ENCODE peak calls at places on chromosomes 7 and 10, in ten cellular contexts. One of them, this sample, is unnamed.

GRCh38 chr10:60310746-60311145 is 78.9 kb downstream of the ANK3 start:
- DNase-seq in GM23248: no peak
- DNase-seq in skeletal muscle cell: no peak
- DNase-seq in GM12892: no peak
- DNase-seq in stromal cell of bone marrow: no peak
- DNase-seq in T-helper 1 cell: no peak
- DNase-seq in endothelial cell of umbilical vein: no peak
- DNase-seq in GM06990: no peak
- DNase-seq in iPS DF 19.7: no peak
- DNase-seq in T-helper 9 cell: no peak
- DNase-seq in this sample: no peak

GRCh38 chr7:101200504-101200861 is 353 bp downstream of the MOGAT3 start:
- DNase-seq in GM23248: no peak
- DNase-seq in skeletal muscle cell: no peak
- DNase-seq in GM12892: no peak
- DNase-seq in stromal cell of bone marrow: no peak
- DNase-seq in T-helper 1 cell: no peak
- DNase-seq in endothelial cell of umbilical vein: no peak
- DNase-seq in GM06990: no peak
- DNase-seq in iPS DF 19.7: no peak
- DNase-seq in T-helper 9 cell: no peak
- DNase-seq in this sample: no peak

GRCh38 chr10:19347592-19347991 is 299.0 kb downstream of the MALRD1 start:
- DNase-seq in GM23248: peak
- DNase-seq in skeletal muscle cell: no peak
- DNase-seq in GM12892: no peak
- DNase-seq in stromal cell of bone marrow: no peak
- DNase-seq in T-helper 1 cell: no peak
- DNase-seq in endothelial cell of umbilical vein: no peak
- DNase-seq in GM06990: no peak
- DNase-seq in iPS DF 19.7: no peak
- DNase-seq in T-helper 9 cell: no peak
- DNase-seq in this sample: no peak

GRCh38 chr10:116765549-116766162 is 23.3 kb upstream of the HSPA12A start:
- DNase-seq in GM23248: no peak
- DNase-seq in skeletal muscle cell: no peak
- DNase-seq in GM12892: no peak
- DNase-seq in stromal cell of bone marrow: no peak
- DNase-seq in T-helper 1 cell: peak
- DNase-seq in endothelial cell of umbilical vein: peak
- DNase-seq in GM06990: no peak
- DNase-seq in iPS DF 19.7: no peak
- DNase-seq in T-helper 9 cell: peak
- DNase-seq in this sample: no peak

GRCh38 chr10:46096909-46097575 is 51.0 kb upstream of the MSMB start:
- DNase-seq in GM23248: peak
- DNase-seq in skeletal muscle cell: no peak
- DNase-seq in GM12892: no peak
- DNase-seq in stromal cell of bone marrow: no peak
- DNase-seq in T-helper 1 cell: no peak
- DNase-seq in endothelial cell of umbilical vein: peak
- DNase-seq in GM06990: no peak
- DNase-seq in iPS DF 19.7: no peak
- DNase-seq in T-helper 9 cell: no peak
- DNase-seq in this sample: no peak

GRCh38 chr7:129434846-129435318 is 650 bp downstream of the STRIP2 start:
- DNase-seq in GM23248: peak
- DNase-seq in skeletal muscle cell: no peak
- DNase-seq in GM12892: peak
- DNase-seq in stromal cell of bone marrow: no peak
- DNase-seq in T-helper 1 cell: no peak
- DNase-seq in endothelial cell of umbilical vein: peak
- DNase-seq in GM06990: peak
- DNase-seq in iPS DF 19.7: no peak
- DNase-seq in T-helper 9 cell: no peak
- DNase-seq in this sample: no peak

GRCh38 chr10:2958659-2959058 is 108.7 kb upstream of the PFKP start:
- DNase-seq in GM23248: no peak
- DNase-seq in skeletal muscle cell: no peak
- DNase-seq in GM12892: no peak
- DNase-seq in stromal cell of bone marrow: no peak
- DNase-seq in T-helper 1 cell: no peak
- DNase-seq in endothelial cell of umbilical vein: no peak
- DNase-seq in GM06990: no peak
- DNase-seq in iPS DF 19.7: no peak
- DNase-seq in T-helper 9 cell: no peak
- DNase-seq in this sample: no peak

GRCh38 chr10:74888947-74889661 is 62.7 kb downstream of the KAT6B start:
- DNase-seq in GM23248: peak
- DNase-seq in skeletal muscle cell: no peak
- DNase-seq in GM12892: no peak
- DNase-seq in stromal cell of bone marrow: no peak
- DNase-seq in T-helper 1 cell: no peak
- DNase-seq in endothelial cell of umbilical vein: no peak
- DNase-seq in GM06990: no peak
- DNase-seq in iPS DF 19.7: no peak
- DNase-seq in T-helper 9 cell: no peak
- DNase-seq in this sample: no peak

GRCh38 chr7:2510909-2511768 is 8.4 kb upstream of the LFNG start:
- DNase-seq in GM23248: no peak
- DNase-seq in skeletal muscle cell: no peak
- DNase-seq in GM12892: no peak
- DNase-seq in stromal cell of bone marrow: no peak
- DNase-seq in T-helper 1 cell: peak
- DNase-seq in endothelial cell of umbilical vein: peak
- DNase-seq in GM06990: peak
- DNase-seq in iPS DF 19.7: no peak
- DNase-seq in T-helper 9 cell: peak
- DNase-seq in this sample: no peak

GRCh38 chr10:69333205-69333604 is 54.9 kb downstream of the HK1 start:
- DNase-seq in GM23248: peak
- DNase-seq in skeletal muscle cell: no peak
- DNase-seq in GM12892: no peak
- DNase-seq in stromal cell of bone marrow: no peak
- DNase-seq in T-helper 1 cell: no peak
- DNase-seq in endothelial cell of umbilical vein: no peak
- DNase-seq in GM06990: no peak
- DNase-seq in iPS DF 19.7: no peak
- DNase-seq in T-helper 9 cell: no peak
- DNase-seq in this sample: no peak

GRCh38 chr10:77084431-77085144 is 553.0 kb downstream of the KCNMA1 start:
- DNase-seq in GM23248: no peak
- DNase-seq in skeletal muscle cell: no peak
- DNase-seq in GM12892: no peak
- DNase-seq in stromal cell of bone marrow: no peak
- DNase-seq in T-helper 1 cell: no peak
- DNase-seq in endothelial cell of umbilical vein: no peak
- DNase-seq in GM06990: no peak
- DNase-seq in iPS DF 19.7: no peak
- DNase-seq in T-helper 9 cell: no peak
- DNase-seq in this sample: no peak

GRCh38 chr7:148688526-148688925 is 10.2 kb upstream of the CUL1 start:
- DNase-seq in GM23248: peak
- DNase-seq in skeletal muscle cell: no peak
- DNase-seq in GM12892: no peak
- DNase-seq in stromal cell of bone marrow: peak
- DNase-seq in T-helper 1 cell: no peak
- DNase-seq in endothelial cell of umbilical vein: no peak
- DNase-seq in GM06990: no peak
- DNase-seq in iPS DF 19.7: no peak
- DNase-seq in T-helper 9 cell: no peak
- DNase-seq in this sample: no peak

GRCh38 chr7:5354460-5355279 is 69.0 kb downstream of the TNRC18 start:
- DNase-seq in GM23248: peak
- DNase-seq in skeletal muscle cell: peak
- DNase-seq in GM12892: no peak
- DNase-seq in stromal cell of bone marrow: peak
- DNase-seq in T-helper 1 cell: no peak
- DNase-seq in endothelial cell of umbilical vein: no peak
- DNase-seq in GM06990: no peak
- DNase-seq in iPS DF 19.7: no peak
- DNase-seq in T-helper 9 cell: no peak
- DNase-seq in this sample: no peak

GRCh38 chr10:110215286-110215685 is 7.9 kb downstream of the MXI1 start:
- DNase-seq in GM23248: no peak
- DNase-seq in skeletal muscle cell: no peak
- DNase-seq in GM12892: no peak
- DNase-seq in stromal cell of bone marrow: no peak
- DNase-seq in T-helper 1 cell: no peak
- DNase-seq in endothelial cell of umbilical vein: no peak
- DNase-seq in GM06990: no peak
- DNase-seq in iPS DF 19.7: no peak
- DNase-seq in T-helper 9 cell: no peak
- DNase-seq in this sample: no peak

GRCh38 chr7:80641548-80641947 is 3.1 kb downstream of the CD36 start:
- DNase-seq in GM23248: peak
- DNase-seq in skeletal muscle cell: no peak
- DNase-seq in GM12892: no peak
- DNase-seq in stromal cell of bone marrow: no peak
- DNase-seq in T-helper 1 cell: no peak
- DNase-seq in endothelial cell of umbilical vein: no peak
- DNase-seq in GM06990: no peak
- DNase-seq in iPS DF 19.7: no peak
- DNase-seq in T-helper 9 cell: no peak
- DNase-seq in this sample: no peak

GRCh38 chr10:114301951-114302710 is 63.1 kb downstream of the VWA2 start:
- DNase-seq in GM23248: peak
- DNase-seq in skeletal muscle cell: no peak
- DNase-seq in GM12892: no peak
- DNase-seq in stromal cell of bone marrow: no peak
- DNase-seq in T-helper 1 cell: no peak
- DNase-seq in endothelial cell of umbilical vein: peak
- DNase-seq in GM06990: no peak
- DNase-seq in iPS DF 19.7: no peak
- DNase-seq in T-helper 9 cell: no peak
- DNase-seq in this sample: no peak

GRCh38 chr10:1413256-1413655 is 324.1 kb downstream of the ADARB2 start:
- DNase-seq in GM23248: no peak
- DNase-seq in skeletal muscle cell: no peak
- DNase-seq in GM12892: no peak
- DNase-seq in stromal cell of bone marrow: no peak
- DNase-seq in T-helper 1 cell: no peak
- DNase-seq in endothelial cell of umbilical vein: no peak
- DNase-seq in GM06990: no peak
- DNase-seq in iPS DF 19.7: no peak
- DNase-seq in T-helper 9 cell: no peak
- DNase-seq in this sample: no peak

GRCh38 chr7:121537031-121537430 is 140.9 kb upstream of the FAM3C start:
- DNase-seq in GM23248: peak
- DNase-seq in skeletal muscle cell: no peak
- DNase-seq in GM12892: no peak
- DNase-seq in stromal cell of bone marrow: no peak
- DNase-seq in T-helper 1 cell: no peak
- DNase-seq in endothelial cell of umbilical vein: no peak
- DNase-seq in GM06990: no peak
- DNase-seq in iPS DF 19.7: no peak
- DNase-seq in T-helper 9 cell: no peak
- DNase-seq in this sample: no peak

GRCh38 chr7:92988051-92988450 is 129.7 kb downstream of the SAMD9 start:
- DNase-seq in GM23248: peak
- DNase-seq in skeletal muscle cell: no peak
- DNase-seq in GM12892: no peak
- DNase-seq in stromal cell of bone marrow: peak
- DNase-seq in T-helper 1 cell: no peak
- DNase-seq in endothelial cell of umbilical vein: peak
- DNase-seq in GM06990: no peak
- DNase-seq in iPS DF 19.7: no peak
- DNase-seq in T-helper 9 cell: no peak
- DNase-seq in this sample: no peak

GRCh38 chr7:119957335-119957734 is 315.6 kb upstream of the KCND2 start:
- DNase-seq in GM23248: no peak
- DNase-seq in skeletal muscle cell: no peak
- DNase-seq in GM12892: no peak
- DNase-seq in stromal cell of bone marrow: no peak
- DNase-seq in T-helper 1 cell: no peak
- DNase-seq in endothelial cell of umbilical vein: no peak
- DNase-seq in GM06990: no peak
- DNase-seq in iPS DF 19.7: no peak
- DNase-seq in T-helper 9 cell: no peak
- DNase-seq in this sample: no peak

GRCh38 chr7:45407730-45408406 is 166.3 kb upstream of the ADCY1 start:
- DNase-seq in GM23248: peak
- DNase-seq in skeletal muscle cell: no peak
- DNase-seq in GM12892: no peak
- DNase-seq in stromal cell of bone marrow: no peak
- DNase-seq in T-helper 1 cell: no peak
- DNase-seq in endothelial cell of umbilical vein: no peak
- DNase-seq in GM06990: no peak
- DNase-seq in iPS DF 19.7: peak
- DNase-seq in T-helper 9 cell: no peak
- DNase-seq in this sample: no peak

GRCh38 chr7:114341648-114342047 is 73.0 kb upstream of the FOXP2 start:
- DNase-seq in GM23248: no peak
- DNase-seq in skeletal muscle cell: no peak
- DNase-seq in GM12892: no peak
- DNase-seq in stromal cell of bone marrow: no peak
- DNase-seq in T-helper 1 cell: no peak
- DNase-seq in endothelial cell of umbilical vein: no peak
- DNase-seq in GM06990: no peak
- DNase-seq in iPS DF 19.7: no peak
- DNase-seq in T-helper 9 cell: no peak
- DNase-seq in this sample: no peak

GRCh38 chr10:70711911-70712310 is 39.6 kb downstream of the ADAMTS14 start:
- DNase-seq in GM23248: no peak
- DNase-seq in skeletal muscle cell: no peak
- DNase-seq in GM12892: no peak
- DNase-seq in stromal cell of bone marrow: no peak
- DNase-seq in T-helper 1 cell: no peak
- DNase-seq in endothelial cell of umbilical vein: no peak
- DNase-seq in GM06990: no peak
- DNase-seq in iPS DF 19.7: no peak
- DNase-seq in T-helper 9 cell: no peak
- DNase-seq in this sample: no peak

GRCh38 chr10:6321880-6322279 is 119.1 kb downstream of the PFKFB3 start:
- DNase-seq in GM23248: peak
- DNase-seq in skeletal muscle cell: peak
- DNase-seq in GM12892: no peak
- DNase-seq in stromal cell of bone marrow: no peak
- DNase-seq in T-helper 1 cell: no peak
- DNase-seq in endothelial cell of umbilical vein: no peak
- DNase-seq in GM06990: no peak
- DNase-seq in iPS DF 19.7: no peak
- DNase-seq in T-helper 9 cell: no peak
- DNase-seq in this sample: no peak

GRCh38 chr7:143519411-143520131 is 41.9 kb downstream of the TAS2R41 start:
- DNase-seq in GM23248: peak
- DNase-seq in skeletal muscle cell: peak
- DNase-seq in GM12892: no peak
- DNase-seq in stromal cell of bone marrow: peak
- DNase-seq in T-helper 1 cell: no peak
- DNase-seq in endothelial cell of umbilical vein: peak
- DNase-seq in GM06990: no peak
- DNase-seq in iPS DF 19.7: no peak
- DNase-seq in T-helper 9 cell: no peak
- DNase-seq in this sample: no peak

GRCh38 chr10:131947631-131948347 is 33.9 kb downstream of the BNIP3 start:
- DNase-seq in GM23248: peak
- DNase-seq in skeletal muscle cell: no peak
- DNase-seq in GM12892: no peak
- DNase-seq in stromal cell of bone marrow: no peak
- DNase-seq in T-helper 1 cell: no peak
- DNase-seq in endothelial cell of umbilical vein: peak
- DNase-seq in GM06990: no peak
- DNase-seq in iPS DF 19.7: no peak
- DNase-seq in T-helper 9 cell: no peak
- DNase-seq in this sample: no peak

GRCh38 chr10:115882021-115882420 is 391.0 kb downstream of the GFRA1 start:
- DNase-seq in GM23248: no peak
- DNase-seq in skeletal muscle cell: no peak
- DNase-seq in GM12892: no peak
- DNase-seq in stromal cell of bone marrow: no peak
- DNase-seq in T-helper 1 cell: no peak
- DNase-seq in endothelial cell of umbilical vein: no peak
- DNase-seq in GM06990: no peak
- DNase-seq in iPS DF 19.7: no peak
- DNase-seq in T-helper 9 cell: no peak
- DNase-seq in this sample: no peak

GRCh38 chr10:58651040-58651439 is 138.4 kb downstream of the BICC1 start:
- DNase-seq in GM23248: peak
- DNase-seq in skeletal muscle cell: peak
- DNase-seq in GM12892: no peak
- DNase-seq in stromal cell of bone marrow: no peak
- DNase-seq in T-helper 1 cell: no peak
- DNase-seq in endothelial cell of umbilical vein: no peak
- DNase-seq in GM06990: no peak
- DNase-seq in iPS DF 19.7: no peak
- DNase-seq in T-helper 9 cell: no peak
- DNase-seq in this sample: no peak